ENCODE peak calls at places on chromosome 15, in ten cellular contexts. X is activated T-cell treated with anti-CD3 and anti-CD28 coated beads for 4 hours, Q is Panc1, Y is cardiac fibroblast, E is body of pancreas, C is EL, B is NCI-H1105, W is GM12892, O is HT1080, P is NCI-H460. G is an unnamed sample.

GRCh38 chr15:31857194-31857593 is 173.1 kb upstream of the CHRNA7 start:
- DNase-seq in X (no peak), Q (no peak), Y (no peak), E (no peak), C (no peak), B (no peak), W (no peak), O (no peak), P (no peak), G (no peak)

GRCh38 chr15:61459785-61460707 is 230.9 kb upstream of the RORA start:
- DNase-seq in X (no peak), Q (no peak), Y (peak; percentile 85), E (no peak), C (peak; percentile 15), B (no peak), W (no peak), O (peak; percentile 85), P (no peak), G (peak; percentile 46)

GRCh38 chr15:78311292-78311691 is 11.9 kb upstream of the SKIC8 start:
- DNase-seq in X (no peak), Q (no peak), Y (no peak), E (no peak), C (no peak), B (no peak), W (no peak), O (no peak), P (no peak), G (no peak)

GRCh38 chr15:66800584-66801235 is 98.7 kb downstream of the SMAD6 start:
- DNase-seq in X (no peak), Q (no peak), Y (no peak), E (no peak), C (peak; percentile 21), B (no peak), W (no peak), O (no peak), P (no peak), G (no peak)

GRCh38 chr15:30943654-30944335 is 40.1 kb downstream of the FAN1 start:
- DNase-seq in X (no peak), Q (no peak), Y (no peak), E (no peak), C (no peak), B (no peak), W (no peak), O (no peak), P (no peak), G (no peak)

GRCh38 chr15:39556461-39556860 is 24.4 kb upstream of the THBS1 start:
- DNase-seq in X (no peak), Q (no peak), Y (peak; percentile 6), E (no peak), C (no peak), B (peak; percentile 31), W (no peak), O (no peak), P (no peak), G (peak; percentile 26)

GRCh38 chr15:48533982-48534381 is 111.5 kb downstream of the FBN1 start:
- DNase-seq in X (no peak), Q (no peak), Y (peak; percentile 67), E (no peak), C (no peak), B (no peak), W (no peak), O (no peak), P (no peak), G (no peak)

GRCh38 chr15:70026991-70027390 is 70.7 kb downstream of the TLE3 start:
- DNase-seq in X (no peak), Q (no peak), Y (no peak), E (no peak), C (no peak), B (no peak), W (no peak), O (no peak), P (no peak), G (no peak)

GRCh38 chr15:28017423-28017924 is 81.6 kb downstream of the OCA2 start:
- DNase-seq in X (no peak), Q (no peak), Y (no peak), E (no peak), C (no peak), B (no peak), W (no peak), O (no peak), P (peak; percentile 8), G (no peak)

GRCh38 chr15:99480223-99480810 is 85.5 kb upstream of the MEF2A start:
- DNase-seq in X (no peak), Q (no peak), Y (no peak), E (no peak), C (no peak), B (no peak), W (no peak), O (no peak), P (no peak), G (no peak)

GRCh38 chr15:41968738-41969137 is 3.6 kb downstream of the EHD4 start:
- DNase-seq in X (no peak), Q (no peak), Y (no peak), E (no peak), C (no peak), B (no peak), W (no peak), O (no peak), P (no peak), G (no peak)

G was measured in mammary epithelial cell.